ENCODE peak calls at places on chromosomes 3 and 15, in seven cellular contexts. One of them, this sample, is unnamed.

GRCh38 chr3:115885621-115886020 is 262.3 kb downstream of the GAP43 start:
- DNase-seq in non-pigmented ciliary epithelial cell: no peak
- DNase-seq in hepatocyte: peak
- DNase-seq in stimulated activated CD4-positive, alpha-beta T cell treated with anti-CD3 and anti-CD28 coated beads, Interleukin-12 subunit alpha, Interleukin-12 subunit beta, amount 100 ng/mL, for 48 hours: no peak
- DNase-seq in stimulated activated CD8-positive, alpha-beta memory T cell treated with anti-CD3 and anti-CD28 coated beads, Interleukin-15, amount 100 ng/mL, for 4 hours: no peak
- DNase-seq in activated CD4-positive, alpha-beta T cell treated with anti-CD3 and anti-CD28 coated beads for 24 hours: no peak
- DNase-seq in left cardiac atrium: no peak
- DNase-seq in this sample: no peak

GRCh38 chr15:79724312-79724711 is 172.5 kb downstream of the MTHFS start:
- DNase-seq in stimulated activated CD8-positive, alpha-beta memory T cell treated with anti-CD3 and anti-CD28 coated beads, Interleukin-15, amount 100 ng/mL, for 4 hours: no peak
- DNase-seq in stimulated activated CD4-positive, alpha-beta T cell treated with anti-CD3 and anti-CD28 coated beads, Interleukin-12 subunit alpha, Interleukin-12 subunit beta, amount 100 ng/mL, for 48 hours: no peak
- DNase-seq in hepatocyte: no peak
- DNase-seq in activated CD4-positive, alpha-beta T cell treated with anti-CD3 and anti-CD28 coated beads for 24 hours: no peak
- DNase-seq in left cardiac atrium: no peak
- DNase-seq in non-pigmented ciliary epithelial cell: peak
- DNase-seq in this sample: no peak

GRCh38 chr3:149512073-149512782 is 37.7 kb downstream of the TM4SF4 start:
- DNase-seq in left cardiac atrium: peak
- DNase-seq in hepatocyte: peak
- DNase-seq in non-pigmented ciliary epithelial cell: no peak
- DNase-seq in stimulated activated CD8-positive, alpha-beta memory T cell treated with anti-CD3 and anti-CD28 coated beads, Interleukin-15, amount 100 ng/mL, for 4 hours: no peak
- DNase-seq in stimulated activated CD4-positive, alpha-beta T cell treated with anti-CD3 and anti-CD28 coated beads, Interleukin-12 subunit alpha, Interleukin-12 subunit beta, amount 100 ng/mL, for 48 hours: peak
- DNase-seq in activated CD4-positive, alpha-beta T cell treated with anti-CD3 and anti-CD28 coated beads for 24 hours: peak
- DNase-seq in this sample: no peak

GRCh38 chr3:162769559-162769958 is 1273.0 kb downstream of the OTOL1 start:
- DNase-seq in hepatocyte: peak
- DNase-seq in activated CD4-positive, alpha-beta T cell treated with anti-CD3 and anti-CD28 coated beads for 24 hours: no peak
- DNase-seq in left cardiac atrium: no peak
- DNase-seq in stimulated activated CD4-positive, alpha-beta T cell treated with anti-CD3 and anti-CD28 coated beads, Interleukin-12 subunit alpha, Interleukin-12 subunit beta, amount 100 ng/mL, for 48 hours: no peak
- DNase-seq in stimulated activated CD8-positive, alpha-beta memory T cell treated with anti-CD3 and anti-CD28 coated beads, Interleukin-15, amount 100 ng/mL, for 4 hours: no peak
- DNase-seq in non-pigmented ciliary epithelial cell: no peak
- DNase-seq in this sample: no peak

GRCh38 chr3:191412764-191413163 is 48.2 kb upstream of the PYDC2 start:
- DNase-seq in left cardiac atrium: no peak
- DNase-seq in non-pigmented ciliary epithelial cell: peak
- DNase-seq in hepatocyte: peak
- DNase-seq in stimulated activated CD8-positive, alpha-beta memory T cell treated with anti-CD3 and anti-CD28 coated beads, Interleukin-15, amount 100 ng/mL, for 4 hours: no peak
- DNase-seq in activated CD4-positive, alpha-beta T cell treated with anti-CD3 and anti-CD28 coated beads for 24 hours: no peak
- DNase-seq in stimulated activated CD4-positive, alpha-beta T cell treated with anti-CD3 and anti-CD28 coated beads, Interleukin-12 subunit alpha, Interleukin-12 subunit beta, amount 100 ng/mL, for 48 hours: no peak
- DNase-seq in this sample: no peak

GRCh38 chr3:146854523-146854922 is 249.4 kb upstream of the PLSCR5 start:
- DNase-seq in stimulated activated CD4-positive, alpha-beta T cell treated with anti-CD3 and anti-CD28 coated beads, Interleukin-12 subunit alpha, Interleukin-12 subunit beta, amount 100 ng/mL, for 48 hours: no peak
- DNase-seq in hepatocyte: no peak
- DNase-seq in non-pigmented ciliary epithelial cell: no peak
- DNase-seq in left cardiac atrium: no peak
- DNase-seq in activated CD4-positive, alpha-beta T cell treated with anti-CD3 and anti-CD28 coated beads for 24 hours: no peak
- DNase-seq in stimulated activated CD8-positive, alpha-beta memory T cell treated with anti-CD3 and anti-CD28 coated beads, Interleukin-15, amount 100 ng/mL, for 4 hours: no peak
- DNase-seq in this sample: no peak

GRCh38 chr3:128254066-128254590 is 100.8 kb downstream of the EEFSEC start:
- DNase-seq in non-pigmented ciliary epithelial cell: no peak
- DNase-seq in stimulated activated CD8-positive, alpha-beta memory T cell treated with anti-CD3 and anti-CD28 coated beads, Interleukin-15, amount 100 ng/mL, for 4 hours: no peak
- DNase-seq in stimulated activated CD4-positive, alpha-beta T cell treated with anti-CD3 and anti-CD28 coated beads, Interleukin-12 subunit alpha, Interleukin-12 subunit beta, amount 100 ng/mL, for 48 hours: no peak
- DNase-seq in left cardiac atrium: no peak
- DNase-seq in activated CD4-positive, alpha-beta T cell treated with anti-CD3 and anti-CD28 coated beads for 24 hours: no peak
- DNase-seq in hepatocyte: no peak
- DNase-seq in this sample: no peak

GRCh38 chr3:46266598-46266997 is 24.3 kb downstream of the CCR3 start:
- DNase-seq in stimulated activated CD8-positive, alpha-beta memory T cell treated with anti-CD3 and anti-CD28 coated beads, Interleukin-15, amount 100 ng/mL, for 4 hours: no peak
- DNase-seq in non-pigmented ciliary epithelial cell: no peak
- DNase-seq in activated CD4-positive, alpha-beta T cell treated with anti-CD3 and anti-CD28 coated beads for 24 hours: no peak
- DNase-seq in hepatocyte: no peak
- DNase-seq in stimulated activated CD4-positive, alpha-beta T cell treated with anti-CD3 and anti-CD28 coated beads, Interleukin-12 subunit alpha, Interleukin-12 subunit beta, amount 100 ng/mL, for 48 hours: no peak
- DNase-seq in left cardiac atrium: no peak
- DNase-seq in this sample: no peak

GRCh38 chr3:188066141-188066540 is 87.8 kb upstream of the LPP start:
- DNase-seq in activated CD4-positive, alpha-beta T cell treated with anti-CD3 and anti-CD28 coated beads for 24 hours: no peak
- DNase-seq in stimulated activated CD4-positive, alpha-beta T cell treated with anti-CD3 and anti-CD28 coated beads, Interleukin-12 subunit alpha, Interleukin-12 subunit beta, amount 100 ng/mL, for 48 hours: no peak
- DNase-seq in hepatocyte: no peak
- DNase-seq in non-pigmented ciliary epithelial cell: no peak
- DNase-seq in stimulated activated CD8-positive, alpha-beta memory T cell treated with anti-CD3 and anti-CD28 coated beads, Interleukin-15, amount 100 ng/mL, for 4 hours: no peak
- DNase-seq in left cardiac atrium: no peak
- DNase-seq in this sample: no peak

GRCh38 chr15:95793226-95793625 is 537.3 kb upstream of the NR2F2 start:
- DNase-seq in stimulated activated CD8-positive, alpha-beta memory T cell treated with anti-CD3 and anti-CD28 coated beads, Interleukin-15, amount 100 ng/mL, for 4 hours: no peak
- DNase-seq in activated CD4-positive, alpha-beta T cell treated with anti-CD3 and anti-CD28 coated beads for 24 hours: no peak
- DNase-seq in stimulated activated CD4-positive, alpha-beta T cell treated with anti-CD3 and anti-CD28 coated beads, Interleukin-12 subunit alpha, Interleukin-12 subunit beta, amount 100 ng/mL, for 48 hours: no peak
- DNase-seq in left cardiac atrium: no peak
- DNase-seq in non-pigmented ciliary epithelial cell: no peak
- DNase-seq in hepatocyte: no peak
- DNase-seq in this sample: no peak

GRCh38 chr3:473284-473800 is 276.8 kb downstream of the CHL1 start:
- DNase-seq in activated CD4-positive, alpha-beta T cell treated with anti-CD3 and anti-CD28 coated beads for 24 hours: no peak
- DNase-seq in non-pigmented ciliary epithelial cell: no peak
- DNase-seq in stimulated activated CD4-positive, alpha-beta T cell treated with anti-CD3 and anti-CD28 coated beads, Interleukin-12 subunit alpha, Interleukin-12 subunit beta, amount 100 ng/mL, for 48 hours: no peak
- DNase-seq in left cardiac atrium: no peak
- DNase-seq in hepatocyte: no peak
- DNase-seq in stimulated activated CD8-positive, alpha-beta memory T cell treated with anti-CD3 and anti-CD28 coated beads, Interleukin-15, amount 100 ng/mL, for 4 hours: no peak
- DNase-seq in this sample: no peak

GRCh38 chr3:147361671-147362420 is 44.5 kb downstream of the ZIC4 start:
- DNase-seq in non-pigmented ciliary epithelial cell: no peak
- DNase-seq in hepatocyte: peak
- DNase-seq in left cardiac atrium: no peak
- DNase-seq in stimulated activated CD8-positive, alpha-beta memory T cell treated with anti-CD3 and anti-CD28 coated beads, Interleukin-15, amount 100 ng/mL, for 4 hours: no peak
- DNase-seq in activated CD4-positive, alpha-beta T cell treated with anti-CD3 and anti-CD28 coated beads for 24 hours: peak
- DNase-seq in stimulated activated CD4-positive, alpha-beta T cell treated with anti-CD3 and anti-CD28 coated beads, Interleukin-12 subunit alpha, Interleukin-12 subunit beta, amount 100 ng/mL, for 48 hours: peak
- DNase-seq in this sample: no peak

GRCh38 chr3:29144807-29145206 is 136.1 kb upstream of the RBMS3 start:
- DNase-seq in non-pigmented ciliary epithelial cell: no peak
- DNase-seq in hepatocyte: peak
- DNase-seq in left cardiac atrium: peak
- DNase-seq in stimulated activated CD8-positive, alpha-beta memory T cell treated with anti-CD3 and anti-CD28 coated beads, Interleukin-15, amount 100 ng/mL, for 4 hours: no peak
- DNase-seq in stimulated activated CD4-positive, alpha-beta T cell treated with anti-CD3 and anti-CD28 coated beads, Interleukin-12 subunit alpha, Interleukin-12 subunit beta, amount 100 ng/mL, for 48 hours: no peak
- DNase-seq in activated CD4-positive, alpha-beta T cell treated with anti-CD3 and anti-CD28 coated beads for 24 hours: no peak
- DNase-seq in this sample: no peak

GRCh38 chr3:4899654-4900236 is 79.5 kb upstream of the BHLHE40 start:
- DNase-seq in activated CD4-positive, alpha-beta T cell treated with anti-CD3 and anti-CD28 coated beads for 24 hours: no peak
- DNase-seq in stimulated activated CD4-positive, alpha-beta T cell treated with anti-CD3 and anti-CD28 coated beads, Interleukin-12 subunit alpha, Interleukin-12 subunit beta, amount 100 ng/mL, for 48 hours: no peak
- DNase-seq in hepatocyte: no peak
- DNase-seq in stimulated activated CD8-positive, alpha-beta memory T cell treated with anti-CD3 and anti-CD28 coated beads, Interleukin-15, amount 100 ng/mL, for 4 hours: no peak
- DNase-seq in left cardiac atrium: no peak
- DNase-seq in non-pigmented ciliary epithelial cell: no peak
- DNase-seq in this sample: no peak

GRCh38 chr3:150870406-150870805 is 34.8 kb downstream of the MINDY4B start:
- DNase-seq in hepatocyte: no peak
- DNase-seq in left cardiac atrium: no peak
- DNase-seq in activated CD4-positive, alpha-beta T cell treated with anti-CD3 and anti-CD28 coated beads for 24 hours: no peak
- DNase-seq in stimulated activated CD8-positive, alpha-beta memory T cell treated with anti-CD3 and anti-CD28 coated beads, Interleukin-15, amount 100 ng/mL, for 4 hours: no peak
- DNase-seq in stimulated activated CD4-positive, alpha-beta T cell treated with anti-CD3 and anti-CD28 coated beads, Interleukin-12 subunit alpha, Interleukin-12 subunit beta, amount 100 ng/mL, for 48 hours: no peak
- DNase-seq in non-pigmented ciliary epithelial cell: peak
- DNase-seq in this sample: no peak

GRCh38 chr3:138206196-138206595 is 19.1 kb downstream of the ARMC8 start:
- DNase-seq in activated CD4-positive, alpha-beta T cell treated with anti-CD3 and anti-CD28 coated beads for 24 hours: no peak
- DNase-seq in non-pigmented ciliary epithelial cell: no peak
- DNase-seq in stimulated activated CD8-positive, alpha-beta memory T cell treated with anti-CD3 and anti-CD28 coated beads, Interleukin-15, amount 100 ng/mL, for 4 hours: no peak
- DNase-seq in hepatocyte: no peak
- DNase-seq in left cardiac atrium: no peak
- DNase-seq in stimulated activated CD4-positive, alpha-beta T cell treated with anti-CD3 and anti-CD28 coated beads, Interleukin-12 subunit alpha, Interleukin-12 subunit beta, amount 100 ng/mL, for 48 hours: no peak
- DNase-seq in this sample: no peak

GRCh38 chr3:127394984-127395662 is 107.3 kb upstream of the PRR20G start:
- DNase-seq in stimulated activated CD8-positive, alpha-beta memory T cell treated with anti-CD3 and anti-CD28 coated beads, Interleukin-15, amount 100 ng/mL, for 4 hours: no peak
- DNase-seq in non-pigmented ciliary epithelial cell: no peak
- DNase-seq in hepatocyte: no peak
- DNase-seq in stimulated activated CD4-positive, alpha-beta T cell treated with anti-CD3 and anti-CD28 coated beads, Interleukin-12 subunit alpha, Interleukin-12 subunit beta, amount 100 ng/mL, for 48 hours: no peak
- DNase-seq in activated CD4-positive, alpha-beta T cell treated with anti-CD3 and anti-CD28 coated beads for 24 hours: no peak
- DNase-seq in left cardiac atrium: no peak
- DNase-seq in this sample: no peak

GRCh38 chr3:128286691-128287090 is 133.4 kb downstream of the EEFSEC start:
- DNase-seq in hepatocyte: no peak
- DNase-seq in stimulated activated CD4-positive, alpha-beta T cell treated with anti-CD3 and anti-CD28 coated beads, Interleukin-12 subunit alpha, Interleukin-12 subunit beta, amount 100 ng/mL, for 48 hours: no peak
- DNase-seq in non-pigmented ciliary epithelial cell: no peak
- DNase-seq in activated CD4-positive, alpha-beta T cell treated with anti-CD3 and anti-CD28 coated beads for 24 hours: no peak
- DNase-seq in stimulated activated CD8-positive, alpha-beta memory T cell treated with anti-CD3 and anti-CD28 coated beads, Interleukin-15, amount 100 ng/mL, for 4 hours: no peak
- DNase-seq in left cardiac atrium: no peak
- DNase-seq in this sample: no peak